ENCODE peak calls at places on chromosomes 11 and 22, in ten cellular contexts. Q is T-helper 22 cell, L is HuH-7, S is Right ventricle myocardium superior, J is HFF-Myc, V is H54, M is hypothalamus, I is epithelial cell of esophagus, K is WERI-Rb-1, O is MV-4-11. E is an unnamed sample.

GRCh38 chr11:2522636-2523255 is 77.9 kb downstream of the KCNQ1 start:
- DNase-seq in M (no peak), L (no peak), O (no peak), J (no peak), Q (no peak), V (no peak), S (peak), I (no peak), K (peak), E (peak)

GRCh38 chr11:128261011-128261421 is 326.3 kb downstream of the ETS1 start:
- DNase-seq in L (no peak), M (no peak), J (no peak), O (no peak), K (no peak), V (no peak), I (no peak), S (no peak), Q (no peak), E (no peak)

GRCh38 chr11:86696451-86696850 is 24.0 kb upstream of the ME3 start:
- DNase-seq in V (no peak), Q (no peak), O (no peak), S (no peak), J (no peak), K (no peak), L (no peak), I (no peak), M (no peak), E (no peak)

GRCh38 chr22:41660416-41660815 is 28.3 kb downstream of the SNU13 start:
- DNase-seq in L (no peak), V (no peak), K (no peak), S (peak), M (no peak), J (no peak), Q (no peak), I (no peak), O (no peak), E (no peak)

GRCh38 chr11:33545941-33546340 is 154.7 kb downstream of the C11orf91 start:
- DNase-seq in V (no peak), K (no peak), M (no peak), Q (no peak), O (no peak), L (no peak), J (no peak), I (peak), S (no peak), E (no peak)

GRCh38 chr11:122440783-122441701 is 214.5 kb upstream of the UBASH3B start:
- DNase-seq in V (no peak), I (no peak), S (peak), L (no peak), Q (no peak), O (no peak), K (no peak), M (no peak), J (no peak), E (peak)

GRCh38 chr22:20079745-20080444 is at the start of gene DGCR8:
- DNase-seq in I (peak), K (peak), L (peak), S (peak), O (peak), J (peak), Q (peak), V (peak), M (peak), E (peak)

GRCh38 chr11:66341502-66342126 is 3.3 kb downstream of the BRMS1 start:
- DNase-seq in I (no peak), V (no peak), S (peak), J (no peak), Q (no peak), M (no peak), K (no peak), L (no peak), O (no peak), E (no peak)

GRCh38 chr11:18495268-18495667 is 31.5 kb downstream of the TSG101 start:
- DNase-seq in Q (no peak), M (no peak), I (no peak), J (no peak), V (no peak), O (peak), K (no peak), S (no peak), L (no peak), E (no peak)

GRCh38 chr22:40720538-40721256 is 41.4 kb downstream of the MCHR1 start:
- DNase-seq in Q (no peak), L (no peak), I (no peak), M (no peak), K (peak), V (no peak), S (no peak), O (no peak), J (no peak), E (no peak)

GRCh38 chr11:123493393-123494063 is 63.5 kb downstream of the GRAMD1B start:
- DNase-seq in Q (no peak), M (no peak), O (no peak), I (peak), J (no peak), L (no peak), K (no peak), V (no peak), S (no peak), E (no peak)

GRCh38 chr11:44726278-44727113 is at the start of gene TSPAN18:
- DNase-seq in V (no peak), M (no peak), K (peak), Q (peak), J (no peak), O (no peak), I (no peak), S (peak), L (peak), E (peak)

GRCh38 chr22:45818130-45819085 is 146.8 kb downstream of the ATXN10 start:
- DNase-seq in M (peak), Q (no peak), V (no peak), J (no peak), S (peak), O (no peak), K (no peak), L (no peak), I (no peak), E (no peak)

GRCh38 chr22:41919357-41920224 is 4.7 kb upstream of the SHISA8 start:
- DNase-seq in M (no peak), O (peak), L (no peak), V (no peak), I (peak), S (peak), Q (peak), J (no peak), K (peak), E (no peak)

GRCh38 chr11:64764753-64765152 is 5.0 kb upstream of the PYGM start:
- DNase-seq in Q (no peak), K (no peak), V (no peak), L (no peak), S (no peak), M (no peak), O (no peak), I (no peak), J (no peak), E (no peak)

GRCh38 chr11:129992161-129992944 is 10.3 kb downstream of the PRDM10 start:
- DNase-seq in Q (peak), J (peak), L (peak), V (no peak), O (peak), S (no peak), M (no peak), I (peak), K (peak), E (no peak)

GRCh38 chr11:46846510-46846830 is 390 bp upstream of the CKAP5 start:
- DNase-seq in I (no peak), V (no peak), Q (no peak), O (no peak), L (no peak), S (no peak), M (no peak), K (no peak), J (no peak), E (no peak)

GRCh38 chr22:40037320-40037719 is 42.6 kb downstream of the FAM83F start:
- DNase-seq in V (no peak), I (no peak), L (no peak), Q (no peak), M (no peak), S (no peak), J (no peak), O (no peak), K (no peak), E (peak)

GRCh38 chr11:1836011-1836945 is 1.5 kb downstream of the SYT8 start:
- DNase-seq in S (peak), M (no peak), L (no peak), O (no peak), I (no peak), Q (no peak), J (no peak), K (no peak), V (no peak), E (no peak)